ENCODE peak calls at places on chromosomes 1 and 21, in seven cellular contexts. E is EH, Z is adrenal gland, J is NCI-H1930, U is neural crest cell, V is lower leg skin, T is G401. G is an unnamed sample.

GRCh38 chr1:118366296-118366695 is 181.3 kb upstream of the SPAG17 start:
- DNase-seq in E (peak), Z (no peak), J (no peak), U (no peak), V (no peak), T (no peak), G (no peak)

GRCh38 chr1:75502776-75503175 is 108.1 kb downstream of the SLC44A5 start:
- DNase-seq in E (peak), Z (no peak), J (no peak), U (no peak), V (no peak), T (no peak), G (no peak)

GRCh38 chr1:1206376-1207253 is at the start of gene TNFRSF18:
- DNase-seq in E (no peak), Z (no peak), J (no peak), U (no peak), V (no peak), T (no peak), G (peak)

GRCh38 chr1:175933801-175934200 is 190.4 kb upstream of the TNR start:
- DNase-seq in E (peak), Z (no peak), J (no peak), U (no peak), V (no peak), T (no peak), G (no peak)

GRCh38 chr1:94011129-94011528 is 101.9 kb upstream of the GCLM start:
- DNase-seq in E (no peak), Z (no peak), J (no peak), U (no peak), V (peak), T (no peak), G (no peak)

GRCh38 chr1:159098596-159098995 is 22.0 kb upstream of the AIM2 start:
- DNase-seq in E (no peak), Z (no peak), J (no peak), U (no peak), V (no peak), T (no peak), G (no peak)

GRCh38 chr1:37042506-37042905 is 8.2 kb upstream of the GRIK3 start:
- DNase-seq in E (no peak), Z (no peak), J (no peak), U (no peak), V (no peak), T (no peak), G (no peak)

GRCh38 chr1:16241116-16241763 is 4.3 kb upstream of the CPLANE2 start:
- DNase-seq in E (no peak), Z (no peak), J (no peak), U (no peak), V (no peak), T (no peak), G (no peak)

GRCh38 chr1:15489052-15489736 is 13.3 kb downstream of the CELA2B start:
- DNase-seq in E (no peak), Z (no peak), J (no peak), U (no peak), V (no peak), T (peak), G (no peak)

GRCh38 chr1:31593136-31593665 is 16.9 kb downstream of the TINAGL1 start:
- DNase-seq in E (no peak), Z (no peak), J (no peak), U (no peak), V (peak), T (no peak), G (no peak)

GRCh38 chr1:216461466-216461865 is 38.2 kb upstream of the USH2A start:
- DNase-seq in E (peak), Z (no peak), J (no peak), U (no peak), V (no peak), T (no peak), G (no peak)

GRCh38 chr1:53412285-53413174 is 46.7 kb upstream of the DMRTB1 start:
- DNase-seq in E (peak), Z (no peak), J (no peak), U (no peak), V (peak), T (no peak), G (no peak)

GRCh38 chr1:153608742-153609584 is 4.0 kb downstream of the S100A16 start:
- DNase-seq in E (peak), Z (peak), J (no peak), U (peak), V (peak), T (no peak), G (peak)

GRCh38 chr1:31759266-31760023 is 4.7 kb downstream of the ADGRB2 start:
- DNase-seq in E (peak), Z (no peak), J (no peak), U (no peak), V (no peak), T (no peak), G (no peak)

GRCh38 chr21:39006653-39007417 is 176.4 kb downstream of the PSMG1 start:
- DNase-seq in E (no peak), Z (peak), J (no peak), U (no peak), V (peak), T (no peak), G (no peak)

GRCh38 chr1:224637936-224638335 is 21.8 kb downstream of the CNIH3 start:
- DNase-seq in E (no peak), Z (no peak), J (no peak), U (no peak), V (no peak), T (no peak), G (no peak)

GRCh38 chr1:82565546-82565945 is 764.8 kb downstream of the ADGRL2 start:
- DNase-seq in E (peak), Z (peak), J (no peak), U (no peak), V (no peak), T (no peak), G (peak)

GRCh38 chr1:61261585-61261984 is 179.2 kb downstream of the NFIA start:
- DNase-seq in E (no peak), Z (no peak), J (no peak), U (no peak), V (no peak), T (peak), G (no peak)

GRCh38 chr1:102529446-102529845 is 532.7 kb upstream of the OLFM3 start:
- DNase-seq in E (peak), Z (no peak), J (no peak), U (no peak), V (no peak), T (no peak), G (no peak)

GRCh38 chr1:214107322-214108096 is 119.7 kb downstream of the PROX1 start:
- DNase-seq in E (no peak), Z (peak), J (no peak), U (no peak), V (no peak), T (no peak), G (no peak)

G was measured in RWPE1.